ENCODE peak calls at places on chromosomes 1 and 21, in five cellular contexts. K is A549, V is uterus, C is breast epithelium, P is upper lobe of left lung. J is an unnamed sample.

GRCh38 chr1:4056422-4056821 is 156.3 kb upstream of the C1orf174 start:
- DNase-seq in C (no peak), K (no peak), P (no peak), V (no peak), J (no peak)

GRCh38 chr1:91617242-91617837 is 116.7 kb downstream of the CDC7 start:
- DNase-seq in C (no peak), V (peak; percentile 71), K (no peak), P (peak; percentile 68), J (no peak)

GRCh38 chr1:107544285-107544684 is 403.4 kb downstream of the NTNG1 start:
- DNase-seq in V (no peak), K (no peak), C (no peak), P (no peak), J (no peak)

GRCh38 chr1:16122916-16123315 is 33.0 kb downstream of the EPHA2 start:
- DNase-seq in K (no peak), C (no peak), P (peak; percentile 88), V (peak; percentile 72), J (no peak)

GRCh38 chr1:23566304-23566703 is 7.0 kb upstream of the ID3 start:
- DNase-seq in C (no peak), P (no peak), V (no peak), K (no peak), J (no peak)

GRCh38 chr1:7224644-7225043 is 439.4 kb downstream of the CAMTA1 start:
- DNase-seq in C (no peak), K (no peak), V (no peak), P (no peak), J (no peak)

GRCh38 chr1:181090653-181091126 is 2.2 kb downstream of the IER5 start:
- DNase-seq in P (peak; percentile 48), C (no peak), V (no peak), K (no peak), J (no peak)

GRCh38 chr1:72282271-72282656 is at the start of gene NEGR1:
- DNase-seq in V (peak; percentile 46), K (no peak), P (peak; percentile 64), C (peak; percentile 54), J (peak; percentile 12)

GRCh38 chr1:173914366-173914871 is 2.7 kb downstream of the SERPINC1 start:
- DNase-seq in P (no peak), K (peak; percentile 71), C (no peak), V (no peak), J (no peak)

GRCh38 chr1:41776896-41777431 is 141.8 kb downstream of the HIVEP3 start:
- DNase-seq in K (no peak), C (peak; percentile 66), P (peak; percentile 68), V (no peak), J (peak; percentile 49)

GRCh38 chr1:66521736-66522365 is 12.1 kb upstream of the SGIP1 start:
- DNase-seq in V (no peak), C (no peak), P (no peak), K (peak; percentile 14), J (no peak)

GRCh38 chr1:36257375-36257767 is 33.1 kb downstream of the THRAP3 start:
- DNase-seq in P (no peak), V (no peak), K (no peak), C (no peak), J (no peak)

GRCh38 chr1:244881552-244882280 is 17.4 kb upstream of the HNRNPU start:
- DNase-seq in C (no peak), V (no peak), P (no peak), K (no peak), J (no peak)

GRCh38 chr1:243363832-243364231 is 108.0 kb downstream of the SDCCAG8 start:
- DNase-seq in V (no peak), P (no peak), K (no peak), C (no peak), J (no peak)

GRCh38 chr1:237032029-237032428 is 10.0 kb upstream of the RYR2 start:
- DNase-seq in C (no peak), K (no peak), P (no peak), V (no peak), J (no peak)

GRCh38 chr1:234954613-234955012 is 174.0 kb downstream of the TOMM20 start:
- DNase-seq in P (no peak), K (no peak), V (no peak), C (no peak), J (no peak)

GRCh38 chr1:15104768-15105167 is 48.8 kb upstream of the TMEM51 start:
- DNase-seq in C (no peak), K (no peak), P (no peak), V (no peak), J (no peak)

GRCh38 chr1:50978144-50978851 is 8.3 kb downstream of the CDKN2C start:
- DNase-seq in K (no peak), C (no peak), V (peak; percentile 58), P (peak; percentile 48), J (peak; percentile 42)

DNA sequence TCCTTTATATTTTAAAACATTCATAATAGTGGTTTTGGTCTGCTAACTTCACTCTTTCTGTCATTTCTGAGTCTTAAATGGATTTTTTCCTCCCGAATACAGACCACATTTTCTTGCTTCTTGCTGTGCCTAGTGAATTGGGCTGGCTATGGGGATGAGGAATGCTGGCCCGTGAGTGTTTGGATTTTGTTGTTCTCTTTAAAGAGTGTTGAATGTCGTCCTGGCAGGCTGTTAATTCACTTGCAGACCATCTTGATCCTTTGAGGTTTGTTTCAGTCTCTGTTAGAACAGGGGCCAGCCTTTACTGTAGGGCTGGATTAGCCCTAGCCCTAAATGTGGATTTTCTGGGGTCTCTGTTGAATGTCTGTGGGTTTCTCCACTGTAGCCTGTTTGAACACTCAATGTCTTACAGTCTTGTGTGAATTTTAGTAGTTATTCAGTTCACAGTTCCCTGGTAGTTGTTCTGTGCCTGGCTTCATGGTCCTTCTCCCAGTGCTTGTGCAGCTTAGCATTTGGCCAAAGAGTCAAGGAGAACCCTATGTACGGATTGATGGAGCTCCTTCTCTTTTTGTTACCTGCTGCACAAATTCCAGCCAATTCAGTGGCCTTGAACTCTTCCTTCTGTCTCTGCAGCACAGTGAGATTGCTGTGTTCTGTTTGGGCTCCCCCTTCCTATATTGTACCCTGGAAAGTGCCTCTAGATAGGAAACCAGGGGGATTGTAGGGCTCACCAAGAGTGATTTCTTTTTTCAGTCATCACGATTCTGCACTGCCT is 95.7 kb downstream of the DYRK1A start:
- DNase-seq in K (no peak), P (no peak), C (no peak), V (no peak), J (no peak)
- H3K27ac ChIP-seq in K (no peak overlapping the region), P (no peak overlapping the region), C (no peak overlapping the region), V (no peak overlapping the region), J (no peak overlapping the region)

GRCh38 chr1:219660666-219661463 is 48.0 kb upstream of the ZC3H11B start:
- DNase-seq in C (peak; percentile 80), P (peak; percentile 78), V (peak; percentile 83), K (peak; percentile 61), J (peak; percentile 54)
- TF ChIP-seq CTCF in C (peak; percentile 11), P (peak; percentile 66), V (peak; percentile 76), K (peak; percentile 91), J (peak; percentile 10)

DNA sequence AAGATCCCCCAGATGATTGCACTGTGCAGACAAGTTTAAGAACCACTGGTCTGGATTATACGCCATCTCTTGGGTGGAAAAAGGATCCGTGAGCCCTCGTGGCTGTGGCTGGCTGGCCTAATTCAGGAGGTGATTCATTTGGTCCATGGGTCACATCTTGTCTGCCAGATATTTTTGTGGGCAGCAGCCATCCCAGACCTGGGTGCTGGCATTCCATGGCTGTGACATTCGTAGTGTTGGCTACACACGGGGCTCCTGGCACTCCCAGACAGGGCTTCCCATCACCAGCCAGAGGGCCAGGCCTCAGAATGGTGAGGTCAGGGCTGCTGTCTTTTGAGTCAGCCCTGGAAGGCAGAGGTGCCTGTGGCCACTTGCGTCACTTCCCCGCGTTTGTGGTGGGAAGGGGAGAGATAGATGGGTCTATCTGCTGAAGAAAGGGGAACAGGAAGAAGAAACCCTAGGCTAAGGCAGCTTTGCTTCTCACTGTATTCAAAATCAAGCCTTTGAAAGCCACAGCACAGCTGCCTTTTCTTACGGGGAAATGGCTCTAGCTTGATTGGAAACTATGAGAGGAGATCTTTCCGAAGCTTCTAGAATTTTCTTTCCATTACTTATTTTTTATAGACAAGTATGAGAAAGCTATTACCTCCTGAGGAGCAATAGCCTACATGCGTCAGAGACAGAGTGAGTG is 32.4 kb downstream of the EIF2D start:
- DNase-seq in V (no peak), P (peak; percentile 92), K (no peak), C (no peak), J (no peak)
- TF ChIP-seq POLR2A in V (no peak), P (no peak), K (no peak), C (no peak), J (no peak)

GRCh38 chr1:61202854-61203603 is 120.7 kb downstream of the NFIA start:
- DNase-seq in P (no peak), K (no peak), V (no peak), C (no peak), J (no peak)
- H3K27ac ChIP-seq in P (no peak overlapping the region), K (no peak overlapping the region), V (peak overlapping the region; percentile 16), C (peak overlapping the region; percentile 65), J (peak overlapping the region; percentile 42)

GRCh38 chr1:171985639-171986038 is 144.3 kb downstream of the DNM3 start:
- DNase-seq in K (peak; percentile 32), P (no peak), V (no peak), C (no peak), J (no peak)
- TF ChIP-seq CTCF in K (peak; percentile 38), P (no peak), V (no peak), C (no peak), J (no peak)

GRCh38 chr1:167916766-167917511 is 3.0 kb upstream of the ADCY10 start:
- DNase-seq in C (no peak), K (no peak), P (no peak), V (no peak), J (no peak)

GRCh38 chr1:167912294-167912693 is 1.6 kb downstream of the ADCY10 start:
- DNase-seq in K (no peak), C (no peak), V (no peak), P (no peak), J (no peak)

GRCh38 chr1:167913895-167914502 is at the start of gene ADCY10:
- DNase-seq in V (no peak), P (no peak), K (no peak), C (no peak), J (no peak)

GRCh38 chr1:167911413-167911812 is 2.5 kb downstream of the ADCY10 start:
- DNase-seq in C (no peak), K (no peak), V (no peak), P (no peak), J (peak; percentile 14)

DNA sequence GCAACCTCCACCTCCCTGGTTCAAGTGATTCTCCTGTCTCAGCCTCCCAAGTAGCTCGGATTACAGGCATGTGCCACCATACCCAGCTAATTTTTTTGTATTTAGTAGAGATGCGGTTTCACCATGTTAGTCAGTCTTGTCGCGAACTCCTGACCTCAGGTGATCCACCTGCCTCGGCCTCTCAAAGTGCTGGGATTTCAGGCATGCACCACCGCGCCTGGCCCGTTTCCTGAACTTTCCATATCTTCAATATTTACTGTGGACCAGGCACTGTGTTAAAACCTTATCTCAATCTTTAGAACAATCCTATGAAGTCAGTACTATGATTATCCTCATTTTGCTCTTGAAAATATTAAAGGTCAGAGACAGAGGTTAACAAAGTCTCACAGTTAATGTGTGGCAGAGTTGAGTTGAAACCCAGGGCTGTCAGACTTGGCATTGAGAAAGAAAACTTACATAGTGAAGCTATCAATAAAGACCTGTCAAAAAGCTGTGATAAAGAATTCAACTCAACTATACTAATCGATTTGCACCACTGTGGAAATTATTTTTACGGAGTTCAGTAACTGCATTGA is 1.7 kb upstream of the ADCY10 start:
- DNase-seq in K (no peak), C (no peak), P (no peak), V (no peak), J (no peak)
- TF ChIP-seq POLR2A in K (no peak), C (no peak), P (no peak), V (no peak), J (no peak)

GRCh38 chr21:44878053-44878982 is 4.8 kb upstream of the PTTG1IP start:
- DNase-seq in C (no peak), P (peak; percentile 55), K (no peak), V (no peak), J (no peak)
- H3K27ac ChIP-seq in C (no peak overlapping the region), P (peak overlapping the region; percentile 19), K (peak overlapping the region; percentile 57), V (no peak overlapping the region), J (no peak overlapping the region)

J was measured in prostate gland.